ENCODE peak calls at places on chromosomes 7 and 10, in seven cellular contexts. I is NCI-H460, T is GM23338, H is GM23248, K is COR-L47, G is endodermal cell, E is ecto neural progenitor cell. S is an unnamed sample.

GRCh38 chr10:126122856-126123255 is 226.5 kb downstream of the FANK1 start:
- DNase-seq in E (no peak), H (no peak), T (no peak), G (no peak), I (no peak), K (no peak), S (no peak)

GRCh38 chr7:74262639-74263398 is 8.6 kb upstream of the RFC2 start:
- DNase-seq in G (no peak), K (peak; percentile 30), H (no peak), T (no peak), E (no peak), I (no peak), S (no peak)

GRCh38 chr7:8084772-8085171 is 116.2 kb downstream of the GLCCI1 start:
- DNase-seq in T (peak; percentile 26), G (no peak), E (no peak), H (no peak), K (no peak), I (no peak), S (no peak)

GRCh38 chr10:77825965-77826364 is 100.6 kb downstream of the DLG5 start:
- DNase-seq in I (no peak), K (no peak), H (no peak), G (no peak), T (peak; percentile 49), E (no peak), S (peak; percentile 11)

GRCh38 chr7:27840314-27840713 is 100.4 kb downstream of the TAX1BP1 start:
- DNase-seq in K (no peak), T (no peak), H (no peak), E (no peak), G (no peak), I (no peak), S (no peak)

GRCh38 chr7:74023037-74023436 is 4.9 kb upstream of the ELN start:
- DNase-seq in T (peak; percentile 35), K (no peak), G (peak; percentile 65), I (peak; percentile 50), H (peak; percentile 90), E (no peak), S (peak; percentile 86)

GRCh38 chr7:30595461-30596042 is 874 bp downstream of the GARS1 start:
- DNase-seq in I (no peak), H (peak; percentile 39), T (peak; percentile 15), G (no peak), E (no peak), K (no peak), S (peak; percentile 15)

GRCh38 chr7:16015981-16016380 is 329.5 kb upstream of the MEOX2 start:
- DNase-seq in I (no peak), E (no peak), H (peak; percentile 45), T (no peak), G (no peak), K (no peak), S (no peak)

GRCh38 chr7:85456254-85456653 is 269.4 kb upstream of the SEMA3D start:
- DNase-seq in K (no peak), T (peak; percentile 13), H (no peak), G (no peak), E (no peak), I (no peak), S (no peak)

GRCh38 chr7:27961255-27961654 is 219.3 kb downstream of the JAZF1 start:
- DNase-seq in I (no peak), E (no peak), G (no peak), K (no peak), T (no peak), H (peak; percentile 90), S (peak; percentile 86)

S was measured in EL.